ENCODE peak calls at places on chromosomes 1 and 21, in ten cellular contexts. Z is fibroblast of lung, V is MM.1S, B is K562, S is neural progenitor cell, G is PC-3, L is HCT116, T is endodermal cell, C is IMR-90, O is endothelial cell of umbilical vein. P is an unnamed sample.

GRCh38 chr1:39960461-39960958 is 5.6 kb downstream of the MFSD2A start:
- DNase-seq in Z (no peak), V (peak), B (no peak), S (no peak), G (no peak), L (no peak), T (no peak), C (no peak), O (no peak), P (no peak)

GRCh38 chr1:51575406-51576084 is 41.3 kb upstream of the OSBPL9 start:
- DNase-seq in Z (peak), V (no peak), B (peak), S (no peak), G (no peak), L (no peak), T (no peak), C (peak), O (peak), P (no peak)

GRCh38 chr1:21318714-21319159 is 28.5 kb upstream of the ECE1 start:
- DNase-seq in Z (peak), V (no peak), B (no peak), S (no peak), G (no peak), L (no peak), T (no peak), C (peak), O (no peak), P (peak)

GRCh38 chr1:98556521-98557158 is 104.9 kb upstream of the SNX7 start:
- DNase-seq in Z (peak), V (no peak), B (peak), S (peak), G (peak), L (peak), T (no peak), C (peak), O (peak), P (no peak)

GRCh38 chr21:41364308-41364707 is 2.5 kb downstream of the MX2 start:
- DNase-seq in Z (no peak), V (no peak), B (no peak), S (no peak), G (peak), L (no peak), T (peak), C (no peak), O (no peak), P (no peak)

GRCh38 chr1:228314658-228315483 is 91.8 kb downstream of the TRIM11 start:
- DNase-seq in Z (no peak), V (no peak), B (no peak), S (no peak), G (no peak), L (no peak), T (peak), C (no peak), O (no peak), P (no peak)

GRCh38 chr1:232952514-232953175 is 2.2 kb downstream of the NTPCR start:
- DNase-seq in Z (peak), V (peak), B (peak), S (peak), G (peak), L (peak), T (peak), C (peak), O (peak), P (no peak)

GRCh38 chr1:192768463-192768862 is 40.4 kb upstream of the RGS2 start:
- DNase-seq in Z (no peak), V (no peak), B (no peak), S (no peak), G (no peak), L (no peak), T (no peak), C (no peak), O (no peak), P (no peak)

GRCh38 chr1:50491142-50491541 is 67.9 kb upstream of the DMRTA2 start:
- DNase-seq in Z (no peak), V (peak), B (no peak), S (no peak), G (no peak), L (no peak), T (no peak), C (no peak), O (no peak), P (no peak)

GRCh38 chr21:35573472-35574389 is 486.6 kb downstream of the SETD4 start:
- DNase-seq in Z (peak), V (no peak), B (no peak), S (no peak), G (no peak), L (no peak), T (no peak), C (peak), O (no peak), P (no peak)

GRCh38 chr1:113871597-113872113 is at the start of gene PTPN22:
- DNase-seq in Z (peak), V (peak), B (peak), S (no peak), G (peak), L (no peak), T (peak), C (peak), O (no peak), P (no peak)

GRCh38 chr1:6027591-6027990 is 18.1 kb upstream of the KCNAB2 start:
- DNase-seq in Z (no peak), V (no peak), B (no peak), S (no peak), G (no peak), L (no peak), T (no peak), C (no peak), O (no peak), P (no peak)

GRCh38 chr1:109935451-109935900 is 24.8 kb downstream of the CSF1 start:
- DNase-seq in Z (no peak), V (no peak), B (no peak), S (no peak), G (no peak), L (no peak), T (no peak), C (no peak), O (no peak), P (no peak)

GRCh38 chr1:84303154-84303830 is 1.8 kb downstream of the SAMD13 start:
- DNase-seq in Z (peak), V (no peak), B (peak), S (no peak), G (no peak), L (no peak), T (no peak), C (peak), O (no peak), P (no peak)

GRCh38 chr21:45920824-45921600 is 60.6 kb upstream of the COL6A1 start:
- DNase-seq in Z (peak), V (no peak), B (no peak), S (no peak), G (no peak), L (no peak), T (no peak), C (peak), O (no peak), P (peak)

GRCh38 chr1:30232288-30232899 is 491.0 kb downstream of the MATN1 start:
- DNase-seq in Z (no peak), V (peak), B (peak), S (peak), G (peak), L (peak), T (peak), C (no peak), O (no peak), P (no peak)

GRCh38 chr1:30226648-30227047 is 496.7 kb downstream of the MATN1 start:
- DNase-seq in Z (no peak), V (no peak), B (peak), S (no peak), G (no peak), L (no peak), T (no peak), C (no peak), O (no peak), P (no peak)

GRCh38 chr1:30225336-30225735 is 498.0 kb downstream of the MATN1 start:
- DNase-seq in Z (no peak), V (no peak), B (no peak), S (no peak), G (no peak), L (no peak), T (no peak), C (no peak), O (no peak), P (no peak)

GRCh38 chr1:30229960-30230359 is 493.4 kb downstream of the MATN1 start:
- DNase-seq in Z (no peak), V (no peak), B (no peak), S (no peak), G (no peak), L (no peak), T (no peak), C (no peak), O (no peak), P (no peak)

GRCh38 chr1:30229557-30229956 is 493.8 kb downstream of the MATN1 start:
- DNase-seq in Z (no peak), V (no peak), B (peak), S (no peak), G (no peak), L (no peak), T (no peak), C (no peak), O (no peak), P (no peak)
- H3K4me3 ChIP-seq in Z (no peak), V (no peak), B (no peak), S (no peak), G (no peak), L (no peak), T (no peak), C (no peak), O (no peak), P (no peak)

DNA sequence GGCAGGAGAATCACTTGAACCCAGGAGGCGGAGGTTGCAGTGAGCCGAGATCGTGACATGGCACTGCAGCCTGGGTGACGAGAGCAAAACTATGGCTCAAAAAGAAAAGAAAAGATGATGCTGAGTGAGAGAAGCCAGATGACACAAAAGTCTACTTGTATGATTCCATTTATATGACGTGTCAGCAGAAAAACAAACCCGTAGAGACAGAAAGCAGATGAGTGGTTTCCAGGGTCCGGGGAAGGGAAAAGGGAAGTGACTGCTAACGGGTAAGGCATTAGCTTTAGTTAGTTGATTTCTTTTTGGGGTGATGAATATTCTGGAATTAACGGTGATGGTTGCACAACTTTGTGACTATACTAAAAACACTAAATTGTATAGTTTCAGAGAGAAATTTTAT is 24.6 kb upstream of the ATP5PO start:
- DNase-seq in Z (peak), V (no peak), B (no peak), S (no peak), G (no peak), L (no peak), T (no peak), C (peak), O (no peak), P (no peak)
- H3K9ac ChIP-seq in Z (no peak), V (no peak), B (no peak), S (no peak), G (no peak), L (no peak), T (no peak), C (no peak), O (no peak), P (no peak)

GRCh38 chr1:36160949-36161485 is 5.1 kb downstream of the MAP7D1 start:
- DNase-seq in Z (peak), V (peak), B (peak), S (peak), G (peak), L (no peak), T (peak), C (peak), O (peak), P (peak)
- TF ChIP-seq CTCF in Z (peak), V (no peak), B (peak), S (peak), G (peak), L (no peak), T (peak), C (peak), O (peak), P (no peak)

DNA sequence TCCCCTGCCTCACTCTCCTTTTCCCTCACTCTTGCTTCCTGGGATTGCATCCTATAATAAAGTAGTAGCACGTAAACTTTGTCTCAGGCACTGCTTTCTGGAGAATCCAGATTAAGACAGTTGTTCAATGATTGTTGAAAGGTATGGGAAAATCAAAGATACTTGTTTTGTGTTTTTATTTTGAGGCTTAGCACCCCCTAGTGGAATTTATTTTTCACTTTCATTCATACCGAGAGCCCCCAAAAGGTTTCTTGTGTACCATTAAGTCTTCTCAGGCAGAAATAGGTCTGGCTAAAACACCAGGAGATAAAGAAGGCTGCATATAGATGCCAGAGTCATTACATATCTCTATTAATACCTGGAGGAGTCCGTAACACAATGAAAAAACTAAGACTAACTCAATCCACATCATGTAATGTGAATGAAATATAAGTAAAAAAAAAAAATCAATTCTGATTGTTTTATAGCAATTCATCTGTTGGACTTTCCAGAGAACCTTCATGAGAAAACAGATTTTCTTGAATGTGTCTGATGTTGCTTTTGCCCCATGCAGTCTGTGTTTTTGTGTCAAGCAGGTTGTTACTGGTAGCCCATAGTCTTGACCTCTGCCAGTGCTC is 103.5 kb downstream of the RPE65 start:
- DNase-seq in Z (peak), V (peak), B (peak), S (peak), G (peak), L (peak), T (no peak), C (peak), O (peak), P (no peak)
- H3K4me3 ChIP-seq in Z (no peak), V (no peak), B (no peak), S (no peak), G (no peak), L (no peak), T (no peak), C (no peak), O (no peak), P (no peak)

DNA sequence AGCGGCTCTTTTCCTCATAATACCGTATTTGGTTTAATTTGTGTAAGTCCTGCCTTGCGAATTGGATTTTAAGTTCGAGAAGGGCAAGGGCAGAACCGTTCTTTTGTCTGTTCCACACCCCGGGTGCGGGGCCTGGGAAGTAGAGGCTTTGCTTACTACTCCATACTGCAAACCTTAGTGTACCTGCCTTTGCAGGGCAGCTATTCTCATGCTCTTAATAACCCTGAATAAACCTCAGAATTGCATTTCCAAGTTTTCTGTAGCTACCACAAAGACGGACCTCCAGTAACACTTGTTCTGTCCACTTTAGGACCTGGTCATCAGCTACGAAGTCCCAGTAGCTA is 657 bp upstream of the HNRNPU start:
- DNase-seq in Z (no peak), V (no peak), B (peak), S (peak), G (no peak), L (no peak), T (peak), C (no peak), O (no peak), P (no peak)
- H3K9ac ChIP-seq in Z (peak), V (peak), B (peak), S (no peak), G (peak), L (peak), T (peak), C (peak), O (peak), P (peak)

GRCh38 chr21:30257773-30258172 is 25.0 kb downstream of the KRTAP24-1 start:
- DNase-seq in Z (peak), V (no peak), B (peak), S (peak), G (peak), L (no peak), T (peak), C (no peak), O (no peak), P (no peak)
- TF ChIP-seq CTCF in Z (no peak), V (peak), B (peak), S (peak), G (peak), L (no peak), T (peak), C (no peak), O (no peak), P (peak)

GRCh38 chr1:158644479-158644878 is 39.4 kb downstream of the OR10Z1 start:
- DNase-seq in Z (no peak), V (no peak), B (no peak), S (no peak), G (no peak), L (no peak), T (no peak), C (no peak), O (no peak), P (no peak)
- H3K4me3 ChIP-seq in Z (no peak), V (no peak), B (no peak), S (no peak), G (no peak), L (no peak), T (no peak), C (no peak), O (no peak), P (no peak)

GRCh38 chr1:172041102-172041501 is 199.8 kb downstream of the DNM3 start:
- DNase-seq in Z (no peak), V (no peak), B (no peak), S (no peak), G (no peak), L (no peak), T (peak), C (no peak), O (no peak), P (no peak)

GRCh38 chr1:172041689-172042088 is 200.4 kb downstream of the DNM3 start:
- DNase-seq in Z (peak), V (no peak), B (no peak), S (no peak), G (peak), L (peak), T (no peak), C (peak), O (peak), P (no peak)

DNA sequence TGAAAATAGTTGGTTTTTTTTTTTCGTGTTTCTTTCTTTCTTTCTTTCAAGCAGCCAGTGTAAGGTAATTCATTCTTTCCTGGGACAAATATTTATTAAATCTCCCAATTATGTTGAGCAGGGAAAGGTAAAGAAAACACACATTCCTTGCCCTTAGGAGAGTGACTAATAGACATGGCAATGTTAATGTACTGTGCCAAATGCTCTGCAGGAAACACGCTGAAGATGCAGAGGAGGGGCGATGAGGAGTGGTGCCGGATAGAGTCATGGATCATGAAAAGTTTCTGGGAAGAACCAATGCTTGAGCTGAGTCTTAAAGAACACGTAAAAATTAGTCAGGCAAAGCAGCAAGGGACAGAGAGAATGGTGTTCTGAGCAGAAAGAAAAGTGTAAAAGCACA is 199.2 kb downstream of the DNM3 start:
- DNase-seq in Z (no peak), V (no peak), B (no peak), S (no peak), G (peak), L (no peak), T (no peak), C (peak), O (peak), P (peak)
- H3K9ac ChIP-seq in Z (no peak), V (no peak), B (no peak), S (no peak), G (peak), L (no peak), T (no peak), C (no peak), O (no peak), P (no peak)

DNA sequence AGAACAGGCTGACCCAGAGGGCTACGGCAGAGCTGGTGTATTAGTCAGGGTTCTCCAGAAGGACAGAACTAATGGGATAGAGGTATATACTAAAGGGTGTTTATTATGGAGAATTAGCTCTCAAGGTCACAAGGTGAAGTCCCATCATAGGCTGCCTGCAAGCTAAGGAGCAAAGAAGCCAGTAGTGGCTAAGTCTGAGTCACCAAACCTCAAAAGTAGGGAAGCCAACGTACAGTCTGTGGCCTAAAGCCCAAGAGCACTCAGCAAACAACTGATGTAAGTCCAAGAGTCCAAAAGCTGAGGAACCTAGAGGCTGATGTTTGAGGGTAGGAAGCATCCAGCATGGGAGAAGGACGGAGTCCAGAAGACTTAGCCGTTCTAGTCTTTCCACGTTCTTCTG is 179.2 kb downstream of the BACH1 start:
- DNase-seq in Z (peak), V (no peak), B (peak), S (no peak), G (peak), L (no peak), T (no peak), C (peak), O (no peak), P (no peak)
- TF ChIP-seq CTCF in Z (no peak), V (no peak), B (no peak), S (no peak), G (no peak), L (no peak), T (no peak), C (no peak), O (no peak), P (no peak)